ENCODE peak calls at places on chromosomes 12 and 14, in five cellular contexts. G is smooth muscle cell of the brain vasculature, M is posterior cingulate gyrus, J is IMR-90, F is T-helper 9 cell. Y is an unnamed sample.

GRCh38 chr14:58716706-58717105 is 78.9 kb downstream of the DACT1 start:
- DNase-seq in G (no peak), F (no peak), M (no peak), J (no peak), Y (peak; percentile 28)

GRCh38 chr14:64053694-64054669 is 201.2 kb downstream of the SYNE2 start:
- DNase-seq in M (no peak), G (no peak), F (no peak), J (peak; percentile 34), Y (no peak)

GRCh38 chr14:88995437-88996198 is 171.2 kb downstream of the TTC8 start:
- DNase-seq in J (peak; percentile 94), F (no peak), G (no peak), M (no peak), Y (peak; percentile 70)

GRCh38 chr14:68659021-68659931 is 133.6 kb downstream of the ZFP36L1 start:
- DNase-seq in F (no peak), G (no peak), M (no peak), J (peak; percentile 61), Y (peak; percentile 31)

GRCh38 chr14:22939684-22940083 is 10.5 kb upstream of the PRMT5 start:
- DNase-seq in M (no peak), G (no peak), F (no peak), J (peak; percentile 86), Y (no peak)

GRCh38 chr14:51880810-51881580 is 20.6 kb downstream of the GNG2 start:
- DNase-seq in M (no peak), J (no peak), F (no peak), G (no peak), Y (peak; percentile 57)

GRCh38 chr12:52675301-52675701 is 4.9 kb downstream of the KRT1 start:
- DNase-seq in F (no peak), M (no peak), G (no peak), J (no peak), Y (no peak)

GRCh38 chr14:62661818-62662217 is 383.4 kb downstream of the KCNH5 start:
- DNase-seq in G (no peak), F (no peak), J (peak; percentile 22), M (no peak), Y (no peak)

GRCh38 chr12:15540469-15540872 is 218.2 kb downstream of the PTPRO start:
- DNase-seq in G (no peak), J (peak; percentile 78), M (no peak), F (no peak), Y (peak; percentile 52)

GRCh38 chr14:23056956-23057756 is at the start of gene CDH24:
- DNase-seq in M (peak; percentile 62), J (peak; percentile 57), G (no peak), F (peak; percentile 64), Y (peak; percentile 77)

GRCh38 chr12:99154264-99154982 is 493.1 kb upstream of the GARIN6 start:
- DNase-seq in G (no peak), F (no peak), M (peak; percentile 55), J (no peak), Y (no peak)